ENCODE peak calls at places on chromosome 21, in ten cellular contexts. One of them, this sample, is unnamed.

GRCh38 chr21:45478115-45478801 is 64.0 kb downstream of the SLC19A1 start:
- DNase-seq in glomerular endothelial cell: no peak
- DNase-seq in WERI-Rb-1: peak; percentile 94
- DNase-seq in activated T-cell treated with anti-CD3 and anti-CD28 coated beads for 1 hour: peak; percentile 73
- DNase-seq in HT1080: no peak
- DNase-seq in fibroblast of mammary gland: peak; percentile 67
- DNase-seq in NT2/D1: peak; percentile 59
- DNase-seq in ELF-1: peak; percentile 92
- DNase-seq in GM13976: peak; percentile 89
- DNase-seq in esophagus muscularis mucosa: no peak
- DNase-seq in this sample: peak; percentile 76

GRCh38 chr21:38861006-38861405 is 55.3 kb downstream of the ETS2 start:
- DNase-seq in esophagus muscularis mucosa: peak; percentile 53
- DNase-seq in fibroblast of mammary gland: no peak
- DNase-seq in WERI-Rb-1: no peak
- DNase-seq in ELF-1: no peak
- DNase-seq in GM13976: no peak
- DNase-seq in HT1080: no peak
- DNase-seq in glomerular endothelial cell: no peak
- DNase-seq in NT2/D1: no peak
- DNase-seq in activated T-cell treated with anti-CD3 and anti-CD28 coated beads for 1 hour: no peak
- DNase-seq in this sample: no peak

GRCh38 chr21:32382108-32382601 is 10.7 kb downstream of the URB1 start:
- DNase-seq in fibroblast of mammary gland: peak; percentile 38
- DNase-seq in HT1080: no peak
- DNase-seq in GM13976: no peak
- DNase-seq in activated T-cell treated with anti-CD3 and anti-CD28 coated beads for 1 hour: no peak
- DNase-seq in NT2/D1: no peak
- DNase-seq in ELF-1: no peak
- DNase-seq in WERI-Rb-1: no peak
- DNase-seq in glomerular endothelial cell: no peak
- DNase-seq in esophagus muscularis mucosa: no peak
- DNase-seq in this sample: no peak

GRCh38 chr21:37821791-37822450 is 94.3 kb downstream of the KCNJ6 start:
- DNase-seq in NT2/D1: no peak
- DNase-seq in WERI-Rb-1: no peak
- DNase-seq in glomerular endothelial cell: no peak
- DNase-seq in ELF-1: no peak
- DNase-seq in esophagus muscularis mucosa: no peak
- DNase-seq in fibroblast of mammary gland: no peak
- DNase-seq in HT1080: no peak
- DNase-seq in activated T-cell treated with anti-CD3 and anti-CD28 coated beads for 1 hour: no peak
- DNase-seq in GM13976: no peak
- DNase-seq in this sample: no peak

GRCh38 chr21:31678478-31678877 is 19.0 kb downstream of the SOD1 start:
- DNase-seq in glomerular endothelial cell: no peak
- DNase-seq in fibroblast of mammary gland: no peak
- DNase-seq in NT2/D1: no peak
- DNase-seq in esophagus muscularis mucosa: no peak
- DNase-seq in ELF-1: no peak
- DNase-seq in WERI-Rb-1: no peak
- DNase-seq in HT1080: no peak
- DNase-seq in activated T-cell treated with anti-CD3 and anti-CD28 coated beads for 1 hour: no peak
- DNase-seq in GM13976: no peak
- DNase-seq in this sample: no peak

GRCh38 chr21:10466200-10466599 is 55.2 kb upstream of the TPTE start:
- DNase-seq in NT2/D1: no peak
- DNase-seq in activated T-cell treated with anti-CD3 and anti-CD28 coated beads for 1 hour: no peak
- DNase-seq in WERI-Rb-1: no peak
- DNase-seq in glomerular endothelial cell: no peak
- DNase-seq in esophagus muscularis mucosa: no peak
- DNase-seq in ELF-1: no peak
- DNase-seq in fibroblast of mammary gland: no peak
- DNase-seq in GM13976: no peak
- DNase-seq in HT1080: no peak
- DNase-seq in this sample: no peak

GRCh38 chr21:45523411-45524101 is 18.7 kb downstream of the SLC19A1 start:
- DNase-seq in ELF-1: no peak
- DNase-seq in GM13976: no peak
- DNase-seq in fibroblast of mammary gland: no peak
- DNase-seq in glomerular endothelial cell: no peak
- DNase-seq in HT1080: no peak
- DNase-seq in WERI-Rb-1: no peak
- DNase-seq in esophagus muscularis mucosa: no peak
- DNase-seq in NT2/D1: no peak
- DNase-seq in activated T-cell treated with anti-CD3 and anti-CD28 coated beads for 1 hour: no peak
- DNase-seq in this sample: peak; percentile 33

GRCh38 chr21:26320541-26320940 is 150.0 kb upstream of the APP start:
- DNase-seq in GM13976: no peak
- DNase-seq in WERI-Rb-1: no peak
- DNase-seq in glomerular endothelial cell: no peak
- DNase-seq in ELF-1: no peak
- DNase-seq in NT2/D1: no peak
- DNase-seq in HT1080: no peak
- DNase-seq in activated T-cell treated with anti-CD3 and anti-CD28 coated beads for 1 hour: no peak
- DNase-seq in fibroblast of mammary gland: no peak
- DNase-seq in esophagus muscularis mucosa: no peak
- DNase-seq in this sample: no peak

GRCh38 chr21:41570791-41571355 is 62.9 kb upstream of the TMPRSS2 start:
- DNase-seq in esophagus muscularis mucosa: no peak
- DNase-seq in ELF-1: no peak
- DNase-seq in activated T-cell treated with anti-CD3 and anti-CD28 coated beads for 1 hour: no peak
- DNase-seq in fibroblast of mammary gland: no peak
- DNase-seq in glomerular endothelial cell: no peak
- DNase-seq in HT1080: no peak
- DNase-seq in WERI-Rb-1: no peak
- DNase-seq in GM13976: no peak
- DNase-seq in NT2/D1: no peak
- DNase-seq in this sample: no peak

GRCh38 chr21:39900491-39900890 is 33.3 kb downstream of the PCP4 start:
- DNase-seq in WERI-Rb-1: no peak
- DNase-seq in ELF-1: peak; percentile 19
- DNase-seq in GM13976: no peak
- DNase-seq in fibroblast of mammary gland: no peak
- DNase-seq in HT1080: no peak
- DNase-seq in activated T-cell treated with anti-CD3 and anti-CD28 coated beads for 1 hour: no peak
- DNase-seq in NT2/D1: peak; percentile 30
- DNase-seq in glomerular endothelial cell: no peak
- DNase-seq in esophagus muscularis mucosa: no peak
- DNase-seq in this sample: no peak

GRCh38 chr21:25080706-25081495 is 526.4 kb downstream of the MRPL39 start:
- DNase-seq in activated T-cell treated with anti-CD3 and anti-CD28 coated beads for 1 hour: no peak
- DNase-seq in fibroblast of mammary gland: peak; percentile 10
- DNase-seq in HT1080: peak; percentile 51
- DNase-seq in glomerular endothelial cell: no peak
- DNase-seq in WERI-Rb-1: no peak
- DNase-seq in esophagus muscularis mucosa: no peak
- DNase-seq in NT2/D1: no peak
- DNase-seq in GM13976: no peak
- DNase-seq in ELF-1: no peak
- DNase-seq in this sample: no peak

GRCh38 chr21:43938751-43939442 is 73.2 kb upstream of the TRAPPC10 start:
- DNase-seq in esophagus muscularis mucosa: peak; percentile 96
- DNase-seq in WERI-Rb-1: peak; percentile 93
- DNase-seq in fibroblast of mammary gland: peak; percentile 60
- DNase-seq in activated T-cell treated with anti-CD3 and anti-CD28 coated beads for 1 hour: peak; percentile 89
- DNase-seq in glomerular endothelial cell: peak; percentile 12
- DNase-seq in NT2/D1: peak; percentile 81
- DNase-seq in GM13976: peak; percentile 95
- DNase-seq in HT1080: peak; percentile 55
- DNase-seq in ELF-1: peak; percentile 85
- DNase-seq in this sample: peak; percentile 91

GRCh38 chr21:15293251-15293650 is 228.5 kb upstream of the NRIP1 start:
- DNase-seq in glomerular endothelial cell: peak; percentile 14
- DNase-seq in ELF-1: peak; percentile 78
- DNase-seq in NT2/D1: peak; percentile 74
- DNase-seq in GM13976: no peak
- DNase-seq in fibroblast of mammary gland: peak; percentile 87
- DNase-seq in WERI-Rb-1: no peak
- DNase-seq in activated T-cell treated with anti-CD3 and anti-CD28 coated beads for 1 hour: no peak
- DNase-seq in HT1080: peak; percentile 88
- DNase-seq in esophagus muscularis mucosa: no peak
- DNase-seq in this sample: no peak

GRCh38 chr21:42299324-42300044 is 15.7 kb downstream of the TFF3 start:
- DNase-seq in activated T-cell treated with anti-CD3 and anti-CD28 coated beads for 1 hour: no peak
- DNase-seq in glomerular endothelial cell: no peak
- DNase-seq in GM13976: no peak
- DNase-seq in NT2/D1: no peak
- DNase-seq in WERI-Rb-1: no peak
- DNase-seq in HT1080: no peak
- DNase-seq in fibroblast of mammary gland: no peak
- DNase-seq in ELF-1: no peak
- DNase-seq in esophagus muscularis mucosa: no peak
- DNase-seq in this sample: no peak

GRCh38 chr21:38817371-38818335 is 11.9 kb downstream of the ETS2 start:
- DNase-seq in esophagus muscularis mucosa: no peak
- DNase-seq in activated T-cell treated with anti-CD3 and anti-CD28 coated beads for 1 hour: no peak
- DNase-seq in WERI-Rb-1: no peak
- DNase-seq in NT2/D1: no peak
- DNase-seq in GM13976: no peak
- DNase-seq in glomerular endothelial cell: no peak
- DNase-seq in fibroblast of mammary gland: peak; percentile 85
- DNase-seq in ELF-1: no peak
- DNase-seq in HT1080: no peak
- DNase-seq in this sample: no peak

GRCh38 chr21:31203371-31204054 is 140.5 kb downstream of the TIAM1 start:
- DNase-seq in glomerular endothelial cell: no peak
- DNase-seq in WERI-Rb-1: no peak
- DNase-seq in NT2/D1: no peak
- DNase-seq in esophagus muscularis mucosa: no peak
- DNase-seq in HT1080: peak; percentile 20
- DNase-seq in GM13976: no peak
- DNase-seq in ELF-1: no peak
- DNase-seq in activated T-cell treated with anti-CD3 and anti-CD28 coated beads for 1 hour: no peak
- DNase-seq in fibroblast of mammary gland: peak; percentile 74
- DNase-seq in this sample: no peak

GRCh38 chr21:27429612-27430361 is 462.9 kb upstream of the ADAMTS5 start:
- DNase-seq in fibroblast of mammary gland: peak; percentile 94
- DNase-seq in NT2/D1: no peak
- DNase-seq in ELF-1: no peak
- DNase-seq in esophagus muscularis mucosa: no peak
- DNase-seq in HT1080: no peak
- DNase-seq in activated T-cell treated with anti-CD3 and anti-CD28 coated beads for 1 hour: no peak
- DNase-seq in glomerular endothelial cell: no peak
- DNase-seq in WERI-Rb-1: no peak
- DNase-seq in GM13976: no peak
- DNase-seq in this sample: no peak

GRCh38 chr21:37047079-37047478 is 25.8 kb downstream of the PIGP start:
- DNase-seq in fibroblast of mammary gland: no peak
- DNase-seq in esophagus muscularis mucosa: no peak
- DNase-seq in glomerular endothelial cell: no peak
- DNase-seq in NT2/D1: no peak
- DNase-seq in HT1080: peak; percentile 21
- DNase-seq in activated T-cell treated with anti-CD3 and anti-CD28 coated beads for 1 hour: no peak
- DNase-seq in WERI-Rb-1: no peak
- DNase-seq in ELF-1: peak; percentile 55
- DNase-seq in GM13976: no peak
- DNase-seq in this sample: no peak

GRCh38 chr21:39523398-39523797 is 71.6 kb downstream of the SH3BGR start:
- DNase-seq in activated T-cell treated with anti-CD3 and anti-CD28 coated beads for 1 hour: no peak
- DNase-seq in esophagus muscularis mucosa: no peak
- DNase-seq in NT2/D1: no peak
- DNase-seq in fibroblast of mammary gland: no peak
- DNase-seq in GM13976: no peak
- DNase-seq in WERI-Rb-1: no peak
- DNase-seq in HT1080: no peak
- DNase-seq in ELF-1: no peak
- DNase-seq in glomerular endothelial cell: no peak
- DNase-seq in this sample: no peak

GRCh38 chr21:16454371-16454770 is 724.6 kb downstream of the USP25 start:
- DNase-seq in esophagus muscularis mucosa: no peak
- DNase-seq in NT2/D1: no peak
- DNase-seq in glomerular endothelial cell: no peak
- DNase-seq in WERI-Rb-1: no peak
- DNase-seq in fibroblast of mammary gland: peak; percentile 37
- DNase-seq in ELF-1: no peak
- DNase-seq in HT1080: peak; percentile 2
- DNase-seq in GM13976: no peak
- DNase-seq in activated T-cell treated with anti-CD3 and anti-CD28 coated beads for 1 hour: no peak
- DNase-seq in this sample: no peak

GRCh38 chr21:34782666-34783365 is 114.0 kb downstream of the CLIC6 start:
- DNase-seq in GM13976: no peak
- DNase-seq in NT2/D1: no peak
- DNase-seq in fibroblast of mammary gland: peak; percentile 64
- DNase-seq in glomerular endothelial cell: no peak
- DNase-seq in WERI-Rb-1: no peak
- DNase-seq in esophagus muscularis mucosa: peak; percentile 12
- DNase-seq in ELF-1: no peak
- DNase-seq in HT1080: peak; percentile 49
- DNase-seq in activated T-cell treated with anti-CD3 and anti-CD28 coated beads for 1 hour: no peak
- DNase-seq in this sample: no peak

GRCh38 chr21:35256468-35256988 is 207.4 kb upstream of the RUNX1 start:
- DNase-seq in ELF-1: peak; percentile 24
- DNase-seq in HT1080: peak; percentile 96
- DNase-seq in GM13976: no peak
- DNase-seq in glomerular endothelial cell: peak; percentile 85
- DNase-seq in fibroblast of mammary gland: peak; percentile 98
- DNase-seq in activated T-cell treated with anti-CD3 and anti-CD28 coated beads for 1 hour: no peak
- DNase-seq in esophagus muscularis mucosa: peak; percentile 92
- DNase-seq in NT2/D1: no peak
- DNase-seq in WERI-Rb-1: no peak
- DNase-seq in this sample: no peak

GRCh38 chr21:14646893-14647292 is 100.8 kb upstream of the SAMSN1 start:
- DNase-seq in esophagus muscularis mucosa: no peak
- DNase-seq in ELF-1: no peak
- DNase-seq in GM13976: no peak
- DNase-seq in NT2/D1: no peak
- DNase-seq in HT1080: no peak
- DNase-seq in activated T-cell treated with anti-CD3 and anti-CD28 coated beads for 1 hour: no peak
- DNase-seq in fibroblast of mammary gland: no peak
- DNase-seq in WERI-Rb-1: no peak
- DNase-seq in glomerular endothelial cell: no peak
- DNase-seq in this sample: no peak

GRCh38 chr21:27580276-27580675 is 613.4 kb upstream of the ADAMTS5 start:
- DNase-seq in glomerular endothelial cell: no peak
- DNase-seq in esophagus muscularis mucosa: no peak
- DNase-seq in GM13976: no peak
- DNase-seq in HT1080: peak; percentile 7
- DNase-seq in WERI-Rb-1: no peak
- DNase-seq in ELF-1: no peak
- DNase-seq in activated T-cell treated with anti-CD3 and anti-CD28 coated beads for 1 hour: no peak
- DNase-seq in fibroblast of mammary gland: peak; percentile 26
- DNase-seq in NT2/D1: no peak
- DNase-seq in this sample: no peak

GRCh38 chr21:39564200-39564599 is 48.5 kb upstream of the B3GALT5 start:
- DNase-seq in HT1080: no peak
- DNase-seq in esophagus muscularis mucosa: peak; percentile 72
- DNase-seq in NT2/D1: no peak
- DNase-seq in glomerular endothelial cell: no peak
- DNase-seq in ELF-1: no peak
- DNase-seq in WERI-Rb-1: no peak
- DNase-seq in fibroblast of mammary gland: no peak
- DNase-seq in GM13976: no peak
- DNase-seq in activated T-cell treated with anti-CD3 and anti-CD28 coated beads for 1 hour: no peak
- DNase-seq in this sample: no peak

This sample was measured in erythroblast.